ENCODE peak calls at places on chromosomes 3 and 15, in seven cellular contexts. Q is H1, D is endothelial cell of umbilical vein, V is GM12878, M is HepG2, A is HCT116, H is K562. E is an unnamed sample.

GRCh38 chr3:157172746-157173145 is 12.8 kb upstream of the CCNL1 start:
- DNase-seq in Q (no peak), D (no peak), V (no peak), M (no peak), A (no peak), H (no peak), E (no peak)

GRCh38 chr3:148873270-148873927 is 8.3 kb downstream of the CPA3 start:
- DNase-seq in Q (no peak), D (peak), V (no peak), M (peak), A (no peak), H (no peak), E (no peak)

GRCh38 chr15:74182131-74182530 is 8.6 kb downstream of the ISLR start:
- DNase-seq in Q (no peak), D (no peak), V (no peak), M (no peak), A (no peak), H (no peak), E (no peak)

GRCh38 chr3:188583476-188584161 is 429.7 kb downstream of the LPP start:
- DNase-seq in Q (no peak), D (no peak), V (no peak), M (no peak), A (no peak), H (no peak), E (no peak)

GRCh38 chr3:132709761-132710160 is 12.4 kb downstream of the NPHP3 start:
- DNase-seq in Q (no peak), D (no peak), V (no peak), M (no peak), A (no peak), H (no peak), E (no peak)

GRCh38 chr3:11641316-11641682 is 2.4 kb downstream of the VGLL4 start:
- DNase-seq in Q (no peak), D (peak), V (no peak), M (no peak), A (no peak), H (no peak), E (no peak)

GRCh38 chr3:151282921-151283320 is 4.6 kb upstream of the P2RY14 start:
- DNase-seq in Q (no peak), D (peak), V (no peak), M (peak), A (peak), H (peak), E (peak)

GRCh38 chr3:148879256-148879655 is 14.2 kb downstream of the CPA3 start:
- DNase-seq in Q (no peak), D (peak), V (no peak), M (no peak), A (no peak), H (no peak), E (no peak)

GRCh38 chr15:45187894-45188830 is at the start of gene SHF:
- DNase-seq in Q (no peak), D (peak), V (no peak), M (peak), A (no peak), H (peak), E (peak)

GRCh38 chr3:13301295-13301987 is 118.7 kb downstream of the NUP210 start:
- DNase-seq in Q (peak), D (no peak), V (peak), M (peak), A (peak), H (peak), E (peak)

GRCh38 chr3:45020534-45020933 is 5.6 kb upstream of the CLEC3B start:
- DNase-seq in Q (no peak), D (no peak), V (no peak), M (no peak), A (no peak), H (no peak), E (no peak)

GRCh38 chr3:45023675-45024074 is 2.4 kb upstream of the CLEC3B start:
- DNase-seq in Q (no peak), D (no peak), V (no peak), M (no peak), A (no peak), H (no peak), E (no peak)

GRCh38 chr3:45024601-45025262 is 1.4 kb upstream of the CLEC3B start:
- DNase-seq in Q (no peak), D (peak), V (no peak), M (no peak), A (no peak), H (no peak), E (no peak)

GRCh38 chr3:45021936-45022335 is 4.2 kb upstream of the CLEC3B start:
- DNase-seq in Q (no peak), D (no peak), V (no peak), M (no peak), A (no peak), H (no peak), E (no peak)

GRCh38 chr3:45021524-45021923 is 4.6 kb upstream of the CLEC3B start:
- DNase-seq in Q (no peak), D (no peak), V (no peak), M (no peak), A (no peak), H (no peak), E (no peak)
- TF ChIP-seq POLR2AphosphoS5 in Q (no peak), D (no peak), V (no peak), M (no peak), A (no peak), H (no peak), E (no peak)

DNA sequence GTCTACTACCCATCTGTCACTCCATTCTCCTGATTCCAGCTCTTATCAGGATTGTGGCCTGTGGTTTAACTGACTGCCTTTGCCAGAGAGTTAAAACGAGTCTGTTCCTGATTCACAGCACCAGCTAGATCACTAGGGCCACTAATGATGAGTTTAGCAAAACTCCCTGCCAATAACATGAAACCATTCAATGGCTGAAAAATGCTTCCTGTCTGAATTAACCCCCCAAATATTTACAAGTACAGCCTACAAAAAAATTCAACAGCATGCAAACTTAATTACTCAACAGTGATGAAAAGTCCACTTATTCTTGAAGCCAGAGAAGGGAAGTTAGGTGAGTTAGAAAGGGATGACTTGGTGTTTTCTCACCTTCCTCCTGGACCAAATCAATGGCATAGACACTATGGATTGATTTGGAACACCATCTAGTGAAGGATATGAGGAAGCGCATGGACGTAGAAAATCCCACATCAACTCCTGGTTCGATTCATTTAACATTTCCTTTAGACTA is 141.4 kb downstream of the TGFBR2 start:
- DNase-seq in Q (no peak), D (peak), V (no peak), M (peak), A (peak), H (no peak), E (peak)
- TF ChIP-seq CTCF in Q (peak), D (peak), V (no peak), M (peak), A (peak), H (no peak), E (peak)

GRCh38 chr15:91853968-91854943 is 748 bp downstream of the SLCO3A1 start:
- DNase-seq in Q (no peak), D (no peak), V (no peak), M (no peak), A (no peak), H (no peak), E (peak)
- TF ChIP-seq EZH2 in Q (peak), D (no peak), V (peak), M (no peak), A (no peak), H (no peak), E (no peak)

DNA sequence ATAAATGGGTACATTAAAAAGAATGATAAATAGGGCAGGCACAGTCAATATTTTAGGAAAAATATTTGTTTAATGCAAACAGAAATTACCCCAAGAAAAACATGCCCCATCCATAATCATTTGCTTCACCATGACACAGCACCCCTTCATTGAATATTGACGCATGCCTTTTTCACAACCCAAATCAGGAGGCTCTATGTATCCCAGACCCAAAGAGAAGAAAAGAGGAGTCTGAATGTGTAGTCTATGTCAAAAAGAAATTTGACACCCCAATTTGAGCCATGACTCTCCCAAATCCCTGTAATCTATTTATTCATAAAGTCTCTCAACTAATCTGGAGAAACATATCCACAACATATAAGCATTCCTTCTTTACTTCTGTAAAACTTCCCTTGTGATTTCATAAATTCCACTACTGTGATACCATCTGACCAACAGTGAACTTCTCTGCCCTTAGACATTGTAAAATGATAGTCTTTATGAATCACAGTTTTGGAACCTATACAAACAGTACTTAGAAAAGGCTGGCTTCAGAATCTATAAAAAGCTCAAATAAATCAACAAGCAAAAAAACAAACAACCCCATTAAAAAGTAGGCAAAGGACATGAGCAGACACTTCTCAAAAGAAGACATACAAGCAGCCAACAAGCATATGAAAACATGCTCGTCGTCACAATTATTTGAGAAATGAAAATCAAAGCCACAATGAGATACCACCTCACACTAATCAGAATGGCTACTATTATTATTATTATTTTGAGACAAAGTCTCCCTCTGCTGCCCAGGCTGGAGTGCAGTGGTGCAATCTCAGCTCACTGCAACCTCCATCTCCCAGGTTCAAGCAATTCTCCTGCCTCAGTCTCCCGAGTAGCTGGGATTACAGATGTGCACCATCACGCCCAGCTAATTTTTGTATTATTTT is 53.4 kb upstream of the XRN1 start:
- DNase-seq in Q (no peak), D (peak), V (no peak), M (no peak), A (no peak), H (no peak), E (no peak)
- TF ChIP-seq POLR2AphosphoS5 in Q (no peak), D (no peak), V (no peak), M (no peak), A (no peak), H (no peak), E (no peak)

DNA sequence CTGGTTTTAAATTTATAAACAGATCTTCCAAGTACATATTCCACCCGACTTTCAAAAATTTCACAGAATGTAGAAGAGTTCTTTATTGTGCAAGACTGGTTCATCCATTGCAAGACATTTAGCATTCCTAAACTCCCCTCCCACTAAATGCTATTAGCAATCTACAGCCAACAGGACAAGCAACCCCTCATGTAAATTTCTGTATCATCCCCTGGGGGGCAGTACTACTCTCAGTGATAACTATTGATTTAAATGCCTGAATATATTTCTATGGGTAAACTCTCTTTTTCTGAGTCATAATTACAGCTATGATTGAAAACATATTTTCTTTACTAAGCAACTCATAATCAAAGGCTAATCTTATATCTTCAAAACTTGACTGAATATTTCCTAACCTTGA is 10.7 kb upstream of the SLC15A2 start:
- DNase-seq in Q (no peak), D (peak), V (no peak), M (peak), A (peak), H (peak), E (peak)
- TF ChIP-seq CTCF in Q (peak), D (peak), V (peak), M (peak), A (peak), H (peak), E (peak)

GRCh38 chr15:69119016-69119415 is 41.4 kb upstream of the GLCE start:
- DNase-seq in Q (no peak), D (no peak), V (no peak), M (no peak), A (no peak), H (no peak), E (peak)
- TF ChIP-seq EZH2 in Q (no peak), D (no peak), V (no peak), M (no peak), A (no peak), H (no peak), E (no peak)

GRCh38 chr3:87125116-87125515 is 102.0 kb upstream of the CHMP2B start:
- DNase-seq in Q (no peak), D (no peak), V (no peak), M (no peak), A (no peak), H (no peak), E (no peak)

GRCh38 chr3:87120850-87121249 is 106.3 kb upstream of the CHMP2B start:
- DNase-seq in Q (no peak), D (no peak), V (no peak), M (no peak), A (no peak), H (no peak), E (peak)

GRCh38 chr3:87122766-87123165 is 104.3 kb upstream of the CHMP2B start:
- DNase-seq in Q (no peak), D (no peak), V (no peak), M (no peak), A (no peak), H (no peak), E (no peak)

GRCh38 chr3:87120221-87120620 is 106.9 kb upstream of the CHMP2B start:
- DNase-seq in Q (no peak), D (no peak), V (no peak), M (no peak), A (no peak), H (no peak), E (no peak)
- TF ChIP-seq POLR2AphosphoS5 in Q (no peak), D (no peak), V (no peak), M (no peak), A (no peak), H (no peak), E (no peak)